ENCODE peak calls at places on chromosomes 3 and 15, in four cellular contexts. G is effector memory CD8-positive, alpha-beta T cell; X is AML-193; P is T-cell. A is an unnamed sample.

GRCh38 chr15:77684341-77685081 is 51.8 kb upstream of the LINGO1 start:
- DNase-seq in X (no peak), G (no peak), P (no peak), A (no peak)

GRCh38 chr3:139537325-139537724 is 2.2 kb downstream of the RBP1 start:
- DNase-seq in X (no peak), P (no peak), G (no peak), A (no peak)

GRCh38 chr3:14031271-14031670 is 93.4 kb downstream of the CHCHD4 start:
- DNase-seq in G (no peak), X (no peak), P (no peak), A (no peak)

GRCh38 chr3:187186801-187187421 is 10.4 kb upstream of the RTP1 start:
- DNase-seq in G (no peak), X (no peak), P (no peak), A (no peak)

GRCh38 chr15:101006931-101007687 is 88.0 kb downstream of the LRRK1 start:
- DNase-seq in G (peak), X (peak), P (peak), A (peak)

GRCh38 chr3:139770577-139770976 is 92.8 kb upstream of the NMNAT3 start:
- DNase-seq in P (no peak), G (no peak), X (no peak), A (no peak)

GRCh38 chr3:49669352-49669751 is 4.8 kb upstream of the APEH start:
- DNase-seq in X (no peak), P (no peak), G (no peak), A (no peak)

GRCh38 chr3:165156757-165157156 is 39.4 kb downstream of the SLITRK3 start:
- DNase-seq in P (no peak), X (no peak), G (no peak), A (no peak)

GRCh38 chr3:39414421-39414907 is 7.9 kb downstream of the RPSA start:
- DNase-seq in P (no peak), X (no peak), G (no peak), A (no peak)

GRCh38 chr15:90871716-90872480 is 3.5 kb downstream of the FURIN start:
- DNase-seq in X (no peak), P (no peak), G (no peak), A (no peak)

GRCh38 chr3:107271787-107272387 is 105.4 kb upstream of the CCDC54 start:
- DNase-seq in G (no peak), P (no peak), X (peak), A (no peak)

A was measured in stimulated activated CD8-positive, alpha-beta memory T cell treated with anti-CD3 and anti-CD28 coated beads, Interleukin-12 subunit alpha, Interleukin-12 subunit beta, amount 100 ng/mL, for 4 hours.